ENCODE peak calls at places on chromosomes 2 and 18, in seven cellular contexts. B, H, A, P, E, M and S are unnamed samples.

GRCh38 chr2:233799716-233800115 is 21.6 kb downstream of the MROH2A start:
- DNase-seq in B (no peak), A (no peak), P (no peak), E (no peak), H (no peak), M (no peak), S (no peak)

GRCh38 chr2:20439193-20439475 is 7.7 kb upstream of the RHOB start:
- DNase-seq in P (no peak), B (no peak), E (no peak), A (no peak), H (no peak), M (peak), S (no peak)

GRCh38 chr2:43269074-43269572 is 42.7 kb upstream of the ZFP36L2 start:
- DNase-seq in E (no peak), P (peak), H (no peak), A (peak), B (peak), M (peak), S (no peak)

GRCh38 chr2:108853421-108853820 is 66.8 kb downstream of the CCDC138 start:
- DNase-seq in P (no peak), A (no peak), M (no peak), B (peak), H (no peak), E (no peak), S (no peak)

GRCh38 chr2:159677654-159678053 is 34.7 kb upstream of the MARCHF7 start:
- DNase-seq in M (peak), E (no peak), B (peak), A (no peak), H (no peak), P (no peak), S (no peak)

GRCh38 chr2:1673160-1673944 is 71.0 kb downstream of the PXDN start:
- DNase-seq in A (no peak), B (no peak), M (no peak), E (no peak), H (no peak), P (no peak), S (no peak)

GRCh38 chr18:45787346-45787745 is 38.1 kb upstream of the SIGLEC15 start:
- DNase-seq in A (no peak), B (no peak), P (no peak), H (no peak), M (no peak), E (no peak), S (no peak)

GRCh38 chr2:203400805-203401585 is 72.8 kb downstream of the ABI2 start:
- DNase-seq in A (no peak), M (peak), P (no peak), B (peak), E (no peak), H (no peak), S (no peak)

GRCh38 chr2:176817061-176817565 is 395.5 kb upstream of the HNRNPA3 start:
- DNase-seq in M (peak), A (no peak), B (no peak), H (no peak), E (no peak), P (no peak), S (no peak)

GRCh38 chr2:47641366-47641765 is 141.6 kb upstream of the MSH6 start:
- DNase-seq in B (no peak), P (no peak), A (no peak), H (no peak), M (no peak), E (no peak), S (no peak)

GRCh38 chr18:21907451-21907850 is 166.9 kb downstream of the MIB1 start:
- DNase-seq in E (no peak), B (no peak), A (no peak), P (no peak), M (no peak), H (no peak), S (no peak)

GRCh38 chr2:186532891-186533290 is 46.8 kb downstream of the ZC3H15 start:
- DNase-seq in E (no peak), A (no peak), P (no peak), M (peak), H (no peak), B (no peak), S (no peak)

GRCh38 chr2:60484080-60484737 is 69.2 kb downstream of the BCL11A start:
- DNase-seq in B (peak), A (no peak), H (no peak), P (peak), M (no peak), E (no peak), S (no peak)

GRCh38 chr2:53877556-53877955 is 17.8 kb upstream of the GPR75 start:
- DNase-seq in A (no peak), P (no peak), M (no peak), E (no peak), H (no peak), B (peak), S (no peak)

GRCh38 chr2:98394595-98395153 is 48.4 kb downstream of the CNGA3 start:
- DNase-seq in P (no peak), E (no peak), M (no peak), H (no peak), A (no peak), B (peak), S (no peak)

GRCh38 chr2:121640380-121641326 is 8.6 kb downstream of the CLASP1 start:
- DNase-seq in H (no peak), E (no peak), P (no peak), A (no peak), B (no peak), M (peak), S (no peak)
- TF ChIP-seq CTCF in H (no peak), E (peak), P (no peak), A (no peak), B (no peak), M (no peak), S (no peak)

DNA sequence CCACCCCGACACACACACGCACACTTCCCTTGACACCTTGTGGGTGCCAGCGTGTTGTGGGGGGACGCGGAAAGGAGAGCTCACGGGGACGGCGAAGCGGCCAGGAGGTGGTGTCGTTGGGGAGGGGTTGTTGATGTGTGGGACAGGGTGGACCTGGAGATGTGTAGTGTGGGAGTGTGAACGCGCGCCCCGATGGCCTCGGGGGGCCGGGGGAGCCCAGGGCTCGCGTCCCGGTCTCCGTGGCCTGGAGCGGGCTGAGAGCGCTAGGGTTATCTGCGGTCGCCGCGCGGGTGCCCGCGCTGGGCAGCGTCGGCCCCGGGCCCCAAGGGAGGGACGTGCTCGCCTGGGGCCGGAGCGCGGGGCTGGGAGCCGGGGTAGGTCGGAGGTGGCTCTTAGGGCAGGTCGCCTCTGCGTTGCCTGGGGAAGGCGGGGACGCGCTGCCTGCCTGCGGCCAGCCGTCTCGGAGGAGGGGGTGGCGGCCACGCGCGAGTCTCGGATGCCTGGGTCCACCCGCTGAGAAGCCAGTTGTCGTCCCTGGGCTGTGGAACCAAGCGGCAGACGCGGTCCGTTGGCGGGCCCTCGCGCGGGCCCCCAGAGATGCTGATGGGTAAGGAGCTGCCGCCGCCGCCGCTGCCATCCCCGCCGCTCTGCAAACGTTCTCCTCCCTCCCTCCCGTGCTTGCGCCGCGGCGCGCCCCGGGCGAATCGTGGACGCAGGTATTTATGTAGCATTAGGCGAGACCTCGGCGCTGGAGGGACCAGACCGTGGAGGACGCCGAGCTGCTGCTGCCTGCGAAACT is 1.6 kb downstream of the KLHL29 start:
- DNase-seq in E (no peak), P (no peak), M (peak), H (no peak), A (peak), B (no peak), S (no peak)
- TF ChIP-seq CTCF in E (no peak), P (peak), M (no peak), H (no peak), A (no peak), B (no peak), S (no peak)

DNA sequence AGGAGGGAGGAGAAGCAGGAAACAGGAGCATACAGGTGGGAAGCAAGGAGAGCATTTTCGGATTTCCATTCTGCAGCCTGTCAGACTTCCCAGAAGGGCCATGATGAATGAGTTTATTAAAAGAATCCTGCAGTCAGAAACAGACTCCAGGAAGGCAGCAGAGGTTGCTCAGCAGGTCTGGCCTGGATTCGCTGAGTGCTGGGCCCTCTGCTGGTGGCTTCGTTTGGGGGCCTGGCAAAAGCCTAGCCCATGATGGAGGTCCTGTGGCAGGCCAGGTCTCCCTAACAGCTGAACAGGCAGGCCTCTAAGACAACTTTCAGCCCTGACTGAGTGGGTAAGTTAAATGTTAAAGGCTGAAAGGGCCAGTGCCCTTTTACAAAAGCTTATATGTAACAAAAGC is 108.2 kb upstream of the CAPN13 start:
- DNase-seq in E (peak), P (no peak), H (no peak), B (no peak), A (peak), M (peak), S (no peak)
- TF ChIP-seq CTCF in E (peak), P (peak), H (no peak), B (peak), A (peak), M (no peak), S (peak)

DNA sequence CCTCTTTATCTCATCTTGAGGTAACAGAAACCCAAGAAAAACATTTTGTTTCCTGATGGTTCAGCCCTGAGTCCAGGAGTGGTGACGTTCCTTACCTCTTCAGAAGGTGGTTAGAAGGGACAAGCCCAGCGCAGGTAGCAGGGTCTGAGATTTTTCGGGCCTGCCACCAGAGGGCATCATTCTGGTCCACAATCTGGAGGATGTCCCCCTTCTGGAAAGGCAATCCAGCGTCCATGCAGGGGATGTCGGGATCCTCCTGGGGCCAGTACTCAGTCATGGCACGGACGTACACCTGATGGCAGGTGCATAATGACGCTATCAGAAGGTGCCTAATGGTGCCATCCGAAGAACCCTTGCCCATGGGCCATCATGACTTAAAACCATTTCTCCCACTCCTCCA is 17.7 kb downstream of the MPP4 start:
- DNase-seq in M (peak), E (peak), H (no peak), A (no peak), B (no peak), P (no peak), S (no peak)
- TF ChIP-seq CTCF in M (peak), E (peak), H (peak), A (peak), B (peak), P (peak), S (peak)

GRCh38 chr2:100223502-100223901 is 81.1 kb upstream of the AFF3 start:
- DNase-seq in A (no peak), P (no peak), E (no peak), H (no peak), M (no peak), B (no peak), S (no peak)

GRCh38 chr2:100228415-100228814 is 86.0 kb upstream of the AFF3 start:
- DNase-seq in A (no peak), M (no peak), P (no peak), B (no peak), E (no peak), H (no peak), S (no peak)

GRCh38 chr2:100234141-100234540 is 88.2 kb downstream of the LONRF2 start:
- DNase-seq in E (no peak), A (no peak), M (no peak), H (no peak), B (no peak), P (no peak), S (no peak)

GRCh38 chr2:100230754-100231153 is 88.4 kb upstream of the AFF3 start:
- DNase-seq in E (no peak), M (no peak), B (no peak), A (no peak), H (no peak), P (no peak), S (no peak)

GRCh38 chr2:100228967-100229366 is 86.6 kb upstream of the AFF3 start:
- DNase-seq in H (no peak), E (no peak), M (no peak), P (no peak), A (no peak), B (no peak), S (no peak)
- TF ChIP-seq CTCF in H (no peak), E (peak), M (no peak), P (no peak), A (no peak), B (peak), S (no peak)

GRCh38 chr2:150938586-150938985 is 323.1 kb downstream of the RBM43 start:
- DNase-seq in B (peak), H (no peak), E (no peak), P (peak), M (no peak), A (no peak), S (no peak)

GRCh38 chr2:150937030-150937429 is 324.6 kb downstream of the RBM43 start:
- DNase-seq in M (no peak), P (no peak), H (no peak), A (no peak), E (no peak), B (no peak), S (no peak)

GRCh38 chr2:150944315-150944714 is 317.3 kb downstream of the RBM43 start:
- DNase-seq in A (no peak), P (no peak), H (no peak), B (no peak), M (no peak), E (no peak), S (no peak)

DNA sequence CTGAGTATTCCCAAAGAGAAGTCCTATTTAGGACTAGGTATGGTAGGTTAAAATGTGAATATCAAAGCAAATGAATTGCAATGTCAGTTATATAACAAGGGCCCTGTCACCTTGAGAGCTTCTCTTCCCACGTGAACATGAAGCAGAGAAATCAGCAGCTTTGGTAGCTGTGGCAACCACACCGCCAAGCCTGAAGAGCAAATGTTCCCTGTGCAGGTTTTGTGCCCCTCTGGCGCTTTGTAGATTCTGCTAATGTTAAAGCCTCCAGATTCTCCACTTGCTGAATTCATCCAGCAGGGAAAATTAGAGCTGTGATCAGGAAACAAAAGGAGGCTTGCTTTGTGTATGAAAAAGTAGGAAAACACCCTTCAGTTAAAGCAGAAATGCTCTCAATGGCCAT is 322.6 kb downstream of the RBM43 start:
- DNase-seq in B (no peak), A (no peak), M (no peak), P (no peak), E (no peak), H (no peak), S (no peak)
- TF ChIP-seq CTCF in B (no peak), A (no peak), M (no peak), P (no peak), E (no peak), H (no peak), S (no peak)

GRCh38 chr18:59994357-59994756 is 94.6 kb downstream of the PMAIP1 start:
- DNase-seq in B (no peak), P (no peak), M (peak), E (peak), A (no peak), H (no peak), S (no peak)
- TF ChIP-seq CTCF in B (peak), P (no peak), M (peak), E (peak), A (no peak), H (no peak), S (peak)

DNA sequence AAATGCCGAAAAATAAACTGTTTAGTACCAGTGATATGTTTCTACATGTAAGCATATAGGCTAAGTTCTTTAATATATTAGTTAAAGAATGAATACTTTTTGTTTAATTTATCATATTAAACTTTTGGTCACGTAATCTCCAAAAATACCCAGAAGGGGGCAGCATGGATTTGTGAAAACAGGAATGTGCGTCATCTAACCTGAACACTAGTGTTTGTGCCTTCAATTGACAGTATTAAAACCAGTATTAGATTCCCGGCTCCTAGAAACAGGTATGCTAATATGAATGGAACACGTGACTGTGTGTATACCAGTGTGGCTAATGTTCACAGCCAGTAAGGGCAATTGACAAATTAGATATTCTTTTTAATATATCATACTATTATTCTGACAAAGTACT is 51.8 kb downstream of the WDR7 start:
- DNase-seq in E (peak), P (no peak), M (peak), B (peak), H (peak), A (no peak), S (no peak)
- TF ChIP-seq CTCF in E (peak), P (peak), M (peak), B (peak), H (peak), A (peak), S (peak)

GRCh38 chr2:164495491-164496223 is 125.6 kb downstream of the GRB14 start:
- DNase-seq in H (no peak), P (peak), E (peak), A (no peak), B (peak), M (peak), S (no peak)
- TF ChIP-seq CTCF in H (no peak), P (peak), E (peak), A (peak), B (peak), M (peak), S (peak)

GRCh38 chr2:143575340-143575739 is 446.1 kb downstream of the ARHGAP15 start:
- DNase-seq in H (no peak), A (no peak), M (peak), P (no peak), E (peak), B (no peak), S (no peak)
- TF ChIP-seq CTCF in H (no peak), A (peak), M (peak), P (peak), E (peak), B (peak), S (peak)